ENCODE peak calls at places on chromosomes 16 and 17, in nine cellular contexts. S, H, T, M, D, W, G, P and F are unnamed samples.

GRCh38 chr17:39659286-39660010 is 5.7 kb upstream of the TCAP start:
- ATAC-seq in T (peak), M (no peak), D (no peak), H (peak), G (no peak), P (no peak), W (no peak), S (no peak), F (peak)

GRCh38 chr17:12693640-12694039 is 27.9 kb downstream of the MYOCD start:
- ATAC-seq in H (no peak), W (no peak), T (no peak), D (no peak), G (peak), M (no peak), P (no peak), S (no peak), F (no peak)

GRCh38 chr17:80667462-80668277 is 123.0 kb downstream of the RPTOR start:
- ATAC-seq in H (no peak), G (no peak), P (no peak), D (no peak), S (no peak), W (no peak), T (no peak), M (no peak), F (no peak)

GRCh38 chr17:78789663-78790181 is 7.6 kb upstream of the CYTH1 start:
- ATAC-seq in S (peak), M (no peak), P (no peak), D (no peak), G (peak), W (peak), H (peak), T (peak), F (peak)

GRCh38 chr17:17304521-17304985 is 1.4 kb downstream of the NT5M start:
- ATAC-seq in P (no peak), S (peak), M (no peak), T (no peak), G (no peak), W (peak), H (no peak), D (no peak), F (no peak)

GRCh38 chr17:36602924-36603384 is 1.6 kb downstream of the MRM1 start:
- ATAC-seq in D (no peak), M (peak), W (no peak), H (peak), S (peak), T (peak), P (peak), G (peak), F (no peak)

GRCh38 chr17:79935197-79935844 is 96.1 kb upstream of the CBX4 start:
- ATAC-seq in T (no peak), W (no peak), H (no peak), P (no peak), S (no peak), G (no peak), D (no peak), M (no peak), F (no peak)

GRCh38 chr16:66617728-66618127 is 13.2 kb downstream of the CMTM3 start:
- ATAC-seq in S (no peak), T (peak), D (no peak), M (no peak), H (no peak), G (no peak), P (no peak), W (no peak), F (no peak)

GRCh38 chr16:88856122-88856827 is 472 bp downstream of the GALNS start:
- ATAC-seq in S (peak), M (peak), P (peak), H (no peak), T (no peak), D (peak), W (peak), G (peak), F (no peak)

GRCh38 chr16:63331111-63331510 is 1294.9 kb upstream of the CDH8 start:
- ATAC-seq in H (no peak), G (no peak), M (no peak), S (no peak), T (no peak), D (no peak), W (no peak), P (no peak), F (no peak)

GRCh38 chr16:69405757-69406156 is 18.7 kb upstream of the CYB5B start:
- ATAC-seq in W (no peak), P (no peak), H (no peak), S (no peak), G (no peak), M (no peak), T (no peak), D (no peak), F (no peak)

GRCh38 chr17:56679148-56679766 is 85.8 kb downstream of the NOG start:
- ATAC-seq in G (peak), M (peak), T (peak), W (peak), H (peak), P (peak), D (no peak), S (no peak), F (no peak)

GRCh38 chr17:9814337-9814945 is 7.4 kb downstream of the GSG1L2 start:
- ATAC-seq in H (no peak), D (no peak), S (no peak), P (no peak), T (no peak), W (peak), M (no peak), G (no peak), F (no peak)

GRCh38 chr16:424623-425081 is 797 bp upstream of the RAB11FIP3 start:
- ATAC-seq in H (peak), M (peak), D (peak), S (peak), W (peak), T (peak), G (peak), P (peak), F (peak)

GRCh38 chr17:63419949-63420867 is 25.9 kb downstream of the CYB561 start:
- ATAC-seq in M (no peak), W (peak), T (no peak), S (peak), D (no peak), P (no peak), H (peak), G (no peak), F (no peak)

GRCh38 chr17:78672880-78673371 is 95.7 kb upstream of the DNAH17 start:
- ATAC-seq in D (peak), H (no peak), W (no peak), P (no peak), G (peak), S (no peak), M (peak), T (no peak), F (no peak)

GRCh38 chr17:74214642-74215331 is 1.4 kb downstream of the TTYH2 start:
- ATAC-seq in G (no peak), D (no peak), M (no peak), S (no peak), P (no peak), T (no peak), H (no peak), W (peak), F (no peak)

GRCh38 chr16:66359811-66360608 is 6.5 kb upstream of the CDH5 start:
- ATAC-seq in S (no peak), G (no peak), T (peak), H (peak), W (peak), P (no peak), M (peak), D (peak), F (peak)

DNA sequence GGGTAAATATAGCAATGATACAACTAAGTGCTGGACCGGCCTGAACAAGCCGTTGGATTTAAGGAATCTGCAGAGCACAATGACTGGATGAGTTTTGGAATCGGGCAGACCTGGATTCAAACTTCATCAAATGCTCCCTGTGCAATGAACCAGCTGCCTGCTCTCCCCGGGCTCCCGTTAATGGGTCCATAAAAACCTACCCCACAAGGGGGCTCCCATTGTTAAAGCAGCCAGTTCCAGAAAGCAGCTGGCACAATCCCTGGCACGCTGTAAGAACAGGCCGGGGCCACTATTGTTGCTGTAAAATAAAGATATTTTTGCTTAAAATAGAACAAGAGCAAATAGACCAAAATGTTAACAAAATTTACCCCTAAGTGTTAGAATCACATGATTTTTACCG is 131.9 kb downstream of the C16orf95 start:
- ATAC-seq in G (no peak), D (no peak), W (no peak), H (no peak), M (no peak), S (no peak), P (peak), T (no peak), F (no peak)
- TF ChIP-seq CTCF in G (peak), D (peak), W (no peak), H (no peak), M (no peak), S (no peak), P (peak), T (no peak), F (no peak)

GRCh38 chr17:46977348-46977747 is 1.7 kb downstream of the RPRML start:
- ATAC-seq in P (peak), D (peak), W (no peak), S (peak), T (peak), H (no peak), M (peak), G (no peak), F (no peak)
- TF ChIP-seq CTCF in P (peak), D (no peak), W (peak), S (no peak), T (no peak), H (peak), M (peak), G (peak), F (no peak)

GRCh38 chr17:2250140-2251095 is 53.2 kb downstream of the SMG6 start:
- ATAC-seq in H (no peak), P (no peak), M (no peak), D (no peak), G (peak), T (no peak), S (peak), W (no peak), F (no peak)

GRCh38 chr17:2251098-2251497 is 52.5 kb downstream of the SMG6 start:
- ATAC-seq in T (no peak), G (no peak), H (no peak), D (no peak), M (no peak), P (no peak), W (no peak), S (no peak), F (no peak)

GRCh38 chr17:2244545-2245525 is 58.8 kb downstream of the SMG6 start:
- ATAC-seq in G (peak), D (peak), T (peak), W (peak), S (peak), H (peak), P (peak), M (peak), F (peak)

GRCh38 chr17:2243953-2244352 is 59.6 kb downstream of the SMG6 start:
- ATAC-seq in D (no peak), G (no peak), H (no peak), M (no peak), T (no peak), W (peak), P (no peak), S (no peak), F (no peak)

GRCh38 chr17:2247005-2247404 is 56.6 kb downstream of the SMG6 start:
- ATAC-seq in D (no peak), P (no peak), G (no peak), T (no peak), H (no peak), M (no peak), S (no peak), W (no peak), F (no peak)
- TF ChIP-seq CTCF in D (no peak), P (no peak), G (no peak), T (no peak), H (no peak), M (no peak), S (no peak), W (no peak), F (no peak)

GRCh38 chr16:57753448-57754353 is 18.1 kb downstream of the KATNB1 start:
- ATAC-seq in H (no peak), M (no peak), D (no peak), S (no peak), P (no peak), W (no peak), T (no peak), G (no peak), F (no peak)

GRCh38 chr16:57752581-57753447 is 17.2 kb downstream of the KATNB1 start:
- ATAC-seq in T (no peak), G (no peak), S (no peak), D (no peak), P (no peak), W (no peak), H (no peak), M (no peak), F (no peak)

GRCh38 chr16:57755726-57756423 is 20.3 kb downstream of the KATNB1 start:
- ATAC-seq in S (no peak), W (no peak), T (no peak), G (no peak), D (no peak), H (no peak), P (no peak), M (no peak), F (no peak)

GRCh38 chr16:57755061-57755684 is 19.6 kb downstream of the KATNB1 start:
- ATAC-seq in P (no peak), M (no peak), S (no peak), D (no peak), W (no peak), H (no peak), T (no peak), G (no peak), F (no peak)

DNA sequence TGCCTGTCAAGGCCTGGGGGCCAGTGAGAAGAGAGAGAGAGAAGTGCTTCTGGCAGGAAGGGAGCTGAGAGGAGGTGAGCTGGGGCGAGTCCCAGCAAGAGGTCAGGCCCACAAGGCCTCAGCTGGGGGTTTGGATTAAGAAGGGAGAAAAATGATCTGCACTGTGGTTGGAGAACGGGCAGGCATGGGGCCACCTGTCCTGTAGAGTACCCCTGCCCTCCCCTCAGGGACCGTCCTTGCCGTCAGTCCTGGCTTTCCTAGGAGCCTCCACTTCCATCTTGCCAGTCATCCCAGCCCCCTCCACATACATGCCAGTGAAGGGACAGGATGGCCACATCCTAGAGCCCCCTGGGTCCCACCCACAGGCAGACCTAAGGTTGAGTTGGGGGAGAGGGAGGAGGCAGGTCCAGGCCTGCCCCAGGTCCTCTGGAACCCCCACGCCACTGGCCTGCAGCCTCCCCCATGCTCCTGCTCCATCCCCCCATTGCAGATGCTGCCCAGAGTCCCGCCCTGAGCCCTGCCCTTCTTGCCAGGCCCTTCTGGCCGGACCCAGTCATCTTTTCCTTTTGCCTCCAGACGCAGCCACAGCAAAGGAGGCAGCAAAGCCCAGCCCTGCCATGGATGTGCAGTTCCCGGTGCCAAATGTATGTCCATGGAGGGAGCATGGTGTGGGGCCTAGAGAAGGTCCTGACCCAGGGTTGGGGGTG is 18.9 kb downstream of the KATNB1 start:
- ATAC-seq in D (no peak), S (no peak), H (no peak), W (no peak), G (no peak), T (no peak), P (no peak), M (no peak), F (no peak)
- TF ChIP-seq CTCF in D (no peak), S (no peak), H (no peak), W (no peak), G (no peak), T (no peak), P (no peak), M (no peak), F (no peak)

GRCh38 chr16:83400234-83400633 is 407.5 kb upstream of the HSBP1 start:
- ATAC-seq in G (no peak), P (peak), W (no peak), H (peak), M (no peak), D (no peak), S (no peak), T (no peak), F (no peak)
- TF ChIP-seq CTCF in G (no peak), P (peak), W (no peak), H (peak), M (no peak), D (no peak), S (no peak), T (no peak), F (no peak)

GRCh38 chr16:25395528-25395927 is 137.9 kb upstream of the ZKSCAN2 start:
- ATAC-seq in W (no peak), H (no peak), D (no peak), P (no peak), G (no peak), M (no peak), T (no peak), S (no peak), F (no peak)
- TF ChIP-seq CTCF in W (no peak), H (no peak), D (no peak), P (peak), G (no peak), M (no peak), T (no peak), S (no peak), F (no peak)

DNA sequence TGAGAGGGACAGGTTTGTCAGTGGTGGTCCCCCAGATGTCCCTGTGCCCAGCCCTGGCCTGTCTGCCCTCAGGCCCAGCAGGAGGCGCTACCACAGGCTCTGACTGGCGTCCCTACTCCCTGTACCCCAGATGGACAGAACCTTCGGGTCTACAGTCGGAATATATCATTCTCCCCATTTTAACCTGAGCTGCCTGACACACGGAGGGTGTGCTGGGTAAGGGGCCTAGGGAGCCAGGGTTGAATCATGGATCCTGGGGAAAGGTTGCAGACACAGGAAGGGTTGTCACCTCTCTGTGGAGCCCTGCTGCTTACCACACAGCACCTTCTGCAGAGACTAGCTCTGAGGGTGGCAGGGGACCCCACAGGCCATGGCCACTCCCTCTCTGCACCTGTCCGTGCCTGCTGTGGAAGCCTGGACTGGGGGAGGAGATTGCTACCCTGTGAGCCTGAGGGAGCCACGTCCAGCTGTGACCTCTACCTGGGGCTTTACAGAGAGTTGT is 162.2 kb upstream of the ZNF267 start:
- ATAC-seq in D (no peak), T (no peak), G (no peak), S (no peak), M (no peak), P (peak), H (no peak), W (no peak), F (no peak)
- TF ChIP-seq CTCF in D (no peak), T (no peak), G (no peak), S (no peak), M (no peak), P (peak), H (no peak), W (no peak), F (no peak)

GRCh38 chr16:85029413-85029794 is 1.8 kb downstream of the KIAA0513 start:
- ATAC-seq in M (peak), H (no peak), D (peak), G (peak), W (no peak), P (no peak), S (peak), T (peak), F (no peak)

GRCh38 chr16:85026696-85027095 is 899 bp upstream of the KIAA0513 start:
- ATAC-seq in P (no peak), M (no peak), D (no peak), W (no peak), T (no peak), G (no peak), S (no peak), H (peak), F (no peak)

GRCh38 chr16:85028638-85029412 is 1.2 kb downstream of the KIAA0513 start:
- ATAC-seq in H (peak), S (peak), D (peak), W (peak), G (peak), T (peak), P (peak), M (peak), F (peak)

GRCh38 chr16:85027349-85027967 is at the start of gene KIAA0513:
- ATAC-seq in T (peak), M (peak), D (peak), P (peak), G (peak), H (peak), W (peak), S (peak), F (peak)

DNA sequence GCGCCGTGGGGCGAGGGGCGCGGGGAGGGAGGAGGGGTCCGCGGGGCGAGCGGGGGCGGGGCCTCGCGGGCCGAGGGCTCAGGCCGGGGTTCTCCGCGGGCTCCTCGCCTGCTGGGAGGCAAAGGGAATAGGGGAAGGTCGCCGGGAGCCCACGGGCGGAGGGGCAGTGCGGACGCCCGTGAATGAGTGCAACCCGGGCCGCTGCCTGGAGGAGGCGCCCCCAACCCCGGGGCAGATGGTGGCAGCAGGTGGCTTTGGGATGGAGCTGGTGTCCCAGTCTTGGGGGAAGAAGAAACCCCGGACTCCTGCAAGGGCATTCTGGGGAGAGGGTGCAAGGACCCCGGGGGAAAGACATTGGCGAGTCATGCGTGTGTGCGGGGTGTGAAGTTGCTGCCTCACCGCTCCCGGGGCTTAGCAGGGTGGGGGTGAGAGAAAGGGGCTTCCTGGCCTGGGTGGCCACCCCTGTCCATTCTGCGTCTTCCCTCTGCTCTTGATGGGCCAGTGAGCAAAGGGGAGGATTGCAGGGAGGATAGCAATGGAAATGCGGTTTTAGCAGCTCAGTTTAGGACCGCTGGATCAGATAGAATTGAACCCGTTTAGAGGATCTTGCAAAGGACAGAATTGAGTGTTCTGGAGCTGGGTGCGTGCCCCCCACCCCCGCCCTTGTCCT is 508 bp downstream of the KIAA0513 start:
- ATAC-seq in G (peak), H (peak), W (peak), S (peak), T (peak), D (peak), P (peak), M (peak), F (peak)
- TF ChIP-seq CTCF in G (peak), H (peak), W (no peak), S (no peak), T (no peak), D (peak), P (peak), M (no peak), F (no peak)